ENCODE peak calls at places on chromosomes 2 and 18, in eight cellular contexts. G is colonic mucosa; F is Caki2; U is activated CD4-positive, alpha-beta T cell treated with anti-CD3 and anti-CD28 coated beads, Interleukin-2, amount 50 U/mL, for 24 hours; A is Right ventricle myocardium superior; R is T-helper 1 cell; Y is aorta; J is lower lobe of right lung. N is an unnamed sample.

GRCh38 chr2:96157649-96158553 is 12.7 kb upstream of the DUSP2 start:
- DNase-seq in G (no peak), F (no peak), U (peak), A (peak), R (no peak), Y (no peak), J (peak), N (no peak)

GRCh38 chr2:73292316-73292905 is 937 bp downstream of the EGR4 start:
- DNase-seq in G (no peak), F (no peak), U (no peak), A (no peak), R (no peak), Y (no peak), J (no peak), N (no peak)

GRCh38 chr2:20411361-20411894 is 35.4 kb upstream of the RHOB start:
- DNase-seq in G (peak), F (peak), U (peak), A (peak), R (peak), Y (peak), J (peak), N (peak)

GRCh38 chr2:74440005-74440377 is 1.7 kb downstream of the RTKN start:
- DNase-seq in G (peak), F (no peak), U (no peak), A (peak), R (no peak), Y (peak), J (no peak), N (peak)

GRCh38 chr2:74024216-74024615 is 39.5 kb downstream of the TET3 start:
- DNase-seq in G (no peak), F (no peak), U (no peak), A (no peak), R (no peak), Y (no peak), J (no peak), N (no peak)

GRCh38 chr18:76564636-76565237 is 69.7 kb upstream of the ZNF516 start:
- DNase-seq in G (no peak), F (no peak), U (no peak), A (no peak), R (no peak), Y (no peak), J (no peak), N (no peak)

GRCh38 chr2:153487482-153487881 is 8.9 kb upstream of the RPRM start:
- DNase-seq in G (no peak), F (no peak), U (no peak), A (no peak), R (no peak), Y (no peak), J (no peak), N (no peak)

GRCh38 chr2:170144758-170145157 is 33.2 kb upstream of the MYO3B start:
- DNase-seq in G (no peak), F (peak), U (no peak), A (no peak), R (no peak), Y (no peak), J (no peak), N (no peak)

GRCh38 chr2:222751238-222751637 is 79.8 kb downstream of the MOGAT1 start:
- DNase-seq in G (no peak), F (no peak), U (no peak), A (no peak), R (no peak), Y (no peak), J (no peak), N (no peak)

GRCh38 chr2:15762449-15762848 is 170.8 kb downstream of the DDX1 start:
- DNase-seq in G (no peak), F (no peak), U (no peak), A (no peak), R (no peak), Y (no peak), J (no peak), N (no peak)

GRCh38 chr2:46998551-46998950 is 82.9 kb upstream of the MCFD2 start:
- DNase-seq in G (no peak), F (no peak), U (no peak), A (no peak), R (no peak), Y (no peak), J (no peak), N (no peak)

GRCh38 chr2:45782968-45783367 is 131.5 kb downstream of the PRKCE start:
- DNase-seq in G (no peak), F (no peak), U (no peak), A (no peak), R (no peak), Y (no peak), J (no peak), N (no peak)

GRCh38 chr2:55751966-55752365 is 58.3 kb upstream of the PNPT1 start:
- DNase-seq in G (no peak), F (no peak), U (no peak), A (no peak), R (no peak), Y (no peak), J (no peak), N (no peak)

GRCh38 chr18:49597556-49597955 is 35.7 kb downstream of the LIPG start:
- DNase-seq in G (no peak), F (no peak), U (no peak), A (no peak), R (no peak), Y (no peak), J (no peak), N (no peak)

GRCh38 chr2:98921062-98921461 is 15.0 kb downstream of the CRACDL start:
- DNase-seq in G (no peak), F (no peak), U (no peak), A (no peak), R (no peak), Y (no peak), J (no peak), N (no peak)

GRCh38 chr2:22450831-22451230 is 934.1 kb upstream of the KLHL29 start:
- DNase-seq in G (no peak), F (no peak), U (no peak), A (no peak), R (no peak), Y (no peak), J (no peak), N (no peak)

GRCh38 chr2:160516547-160517365 is 23.1 kb upstream of the RBMS1 start:
- DNase-seq in G (no peak), F (no peak), U (no peak), A (no peak), R (no peak), Y (no peak), J (no peak), N (no peak)

GRCh38 chr2:226115832-226116200 is 683.8 kb downstream of the IRS1 start:
- DNase-seq in G (no peak), F (peak), U (no peak), A (no peak), R (no peak), Y (no peak), J (no peak), N (no peak)

GRCh38 chr2:4135765-4136164 is 432.4 kb downstream of the DCDC2C start:
- DNase-seq in G (no peak), F (no peak), U (no peak), A (no peak), R (no peak), Y (no peak), J (peak), N (no peak)

GRCh38 chr18:45920367-45920766 is 46.8 kb downstream of the EPG5 start:
- DNase-seq in G (peak), F (no peak), U (no peak), A (peak), R (no peak), Y (peak), J (peak), N (peak)